ENCODE peak calls at places on chromosomes 6 and 20, in seven cellular contexts. One of them, this sample, is unnamed.

GRCh38 chr6:110822248-110822647 is 7.0 kb upstream of the CDK19 start:
- DNase-seq in lower leg skin: no peak
- DNase-seq in IMR-90: peak
- DNase-seq in activated T-helper 1 cell treated with Interleukin-2 at 50 U/mL for 16 hours: no peak
- DNase-seq in DMS153: no peak
- DNase-seq in midbrain: no peak
- DNase-seq in activated CD4-positive, alpha-beta T cell treated with anti-CD3 and anti-CD28 coated beads for 4 hours: no peak
- DNase-seq in this sample: no peak

GRCh38 chr20:44979090-44979621 is 12.8 kb downstream of the STK4 start:
- DNase-seq in lower leg skin: peak
- DNase-seq in IMR-90: peak
- DNase-seq in activated T-helper 1 cell treated with Interleukin-2 at 50 U/mL for 16 hours: peak
- DNase-seq in DMS153: no peak
- DNase-seq in midbrain: peak
- DNase-seq in activated CD4-positive, alpha-beta T cell treated with anti-CD3 and anti-CD28 coated beads for 4 hours: peak
- DNase-seq in this sample: peak

GRCh38 chr6:113901482-113901881 is 44.3 kb downstream of the MARCKS start:
- DNase-seq in lower leg skin: no peak
- DNase-seq in IMR-90: peak
- DNase-seq in activated T-helper 1 cell treated with Interleukin-2 at 50 U/mL for 16 hours: no peak
- DNase-seq in DMS153: no peak
- DNase-seq in midbrain: no peak
- DNase-seq in activated CD4-positive, alpha-beta T cell treated with anti-CD3 and anti-CD28 coated beads for 4 hours: no peak
- DNase-seq in this sample: no peak

GRCh38 chr20:63129376-63129965 is 86.5 kb downstream of the YTHDF1 start:
- DNase-seq in lower leg skin: no peak
- DNase-seq in IMR-90: no peak
- DNase-seq in activated T-helper 1 cell treated with Interleukin-2 at 50 U/mL for 16 hours: no peak
- DNase-seq in DMS153: no peak
- DNase-seq in midbrain: no peak
- DNase-seq in activated CD4-positive, alpha-beta T cell treated with anti-CD3 and anti-CD28 coated beads for 4 hours: no peak
- DNase-seq in this sample: no peak

GRCh38 chr6:7975764-7976146 is 65.2 kb upstream of the TXNDC5 start:
- DNase-seq in lower leg skin: no peak
- DNase-seq in IMR-90: no peak
- DNase-seq in activated T-helper 1 cell treated with Interleukin-2 at 50 U/mL for 16 hours: no peak
- DNase-seq in DMS153: no peak
- DNase-seq in midbrain: peak
- DNase-seq in activated CD4-positive, alpha-beta T cell treated with anti-CD3 and anti-CD28 coated beads for 4 hours: no peak
- DNase-seq in this sample: peak

GRCh38 chr20:47379433-47380150 is 23.1 kb upstream of the ZMYND8 start:
- DNase-seq in lower leg skin: no peak
- DNase-seq in IMR-90: peak
- DNase-seq in activated T-helper 1 cell treated with Interleukin-2 at 50 U/mL for 16 hours: no peak
- DNase-seq in DMS153: no peak
- DNase-seq in midbrain: no peak
- DNase-seq in activated CD4-positive, alpha-beta T cell treated with anti-CD3 and anti-CD28 coated beads for 4 hours: no peak
- DNase-seq in this sample: no peak

GRCh38 chr6:134510121-134510520 is 192.2 kb upstream of the SGK1 start:
- DNase-seq in lower leg skin: no peak
- DNase-seq in IMR-90: peak
- DNase-seq in activated T-helper 1 cell treated with Interleukin-2 at 50 U/mL for 16 hours: no peak
- DNase-seq in DMS153: no peak
- DNase-seq in midbrain: no peak
- DNase-seq in activated CD4-positive, alpha-beta T cell treated with anti-CD3 and anti-CD28 coated beads for 4 hours: no peak
- DNase-seq in this sample: no peak

GRCh38 chr20:44041001-44041400 is 126.3 kb downstream of the TOX2 start:
- DNase-seq in lower leg skin: peak
- DNase-seq in IMR-90: no peak
- DNase-seq in activated T-helper 1 cell treated with Interleukin-2 at 50 U/mL for 16 hours: no peak
- DNase-seq in DMS153: no peak
- DNase-seq in midbrain: no peak
- DNase-seq in activated CD4-positive, alpha-beta T cell treated with anti-CD3 and anti-CD28 coated beads for 4 hours: no peak
- DNase-seq in this sample: no peak

GRCh38 chr6:124772733-124773319 is 189.4 kb upstream of the RNF217 start:
- DNase-seq in lower leg skin: no peak
- DNase-seq in IMR-90: no peak
- DNase-seq in activated T-helper 1 cell treated with Interleukin-2 at 50 U/mL for 16 hours: no peak
- DNase-seq in DMS153: no peak
- DNase-seq in midbrain: no peak
- DNase-seq in activated CD4-positive, alpha-beta T cell treated with anti-CD3 and anti-CD28 coated beads for 4 hours: no peak
- DNase-seq in this sample: no peak

GRCh38 chr6:24283043-24283985 is 74.5 kb downstream of the DCDC2 start:
- DNase-seq in lower leg skin: peak
- DNase-seq in IMR-90: peak
- DNase-seq in activated T-helper 1 cell treated with Interleukin-2 at 50 U/mL for 16 hours: no peak
- DNase-seq in DMS153: peak
- DNase-seq in midbrain: peak
- DNase-seq in activated CD4-positive, alpha-beta T cell treated with anti-CD3 and anti-CD28 coated beads for 4 hours: peak
- DNase-seq in this sample: peak

GRCh38 chr20:42678895-42679294 is 510.8 kb downstream of the PTPRT start:
- DNase-seq in lower leg skin: no peak
- DNase-seq in IMR-90: no peak
- DNase-seq in activated T-helper 1 cell treated with Interleukin-2 at 50 U/mL for 16 hours: no peak
- DNase-seq in DMS153: no peak
- DNase-seq in midbrain: no peak
- DNase-seq in activated CD4-positive, alpha-beta T cell treated with anti-CD3 and anti-CD28 coated beads for 4 hours: no peak
- DNase-seq in this sample: no peak

GRCh38 chr6:169702640-169703246 is 817 bp downstream of the C6orf120 start:
- DNase-seq in lower leg skin: no peak
- DNase-seq in IMR-90: peak
- DNase-seq in activated T-helper 1 cell treated with Interleukin-2 at 50 U/mL for 16 hours: peak
- DNase-seq in DMS153: no peak
- DNase-seq in midbrain: no peak
- DNase-seq in activated CD4-positive, alpha-beta T cell treated with anti-CD3 and anti-CD28 coated beads for 4 hours: peak
- DNase-seq in this sample: no peak

GRCh38 chr20:31550099-31550498 is 35.9 kb downstream of the HM13 start:
- DNase-seq in lower leg skin: no peak
- DNase-seq in IMR-90: no peak
- DNase-seq in activated T-helper 1 cell treated with Interleukin-2 at 50 U/mL for 16 hours: no peak
- DNase-seq in DMS153: no peak
- DNase-seq in midbrain: no peak
- DNase-seq in activated CD4-positive, alpha-beta T cell treated with anti-CD3 and anti-CD28 coated beads for 4 hours: no peak
- DNase-seq in this sample: no peak

GRCh38 chr6:156884306-156884705 is 107.1 kb downstream of the ARID1B start:
- DNase-seq in lower leg skin: no peak
- DNase-seq in IMR-90: no peak
- DNase-seq in activated T-helper 1 cell treated with Interleukin-2 at 50 U/mL for 16 hours: no peak
- DNase-seq in DMS153: no peak
- DNase-seq in midbrain: no peak
- DNase-seq in activated CD4-positive, alpha-beta T cell treated with anti-CD3 and anti-CD28 coated beads for 4 hours: no peak
- DNase-seq in this sample: peak

GRCh38 chr6:6002005-6002808 is 4.5 kb downstream of the NRN1 start:
- DNase-seq in lower leg skin: no peak
- DNase-seq in IMR-90: no peak
- DNase-seq in activated T-helper 1 cell treated with Interleukin-2 at 50 U/mL for 16 hours: no peak
- DNase-seq in DMS153: no peak
- DNase-seq in midbrain: no peak
- DNase-seq in activated CD4-positive, alpha-beta T cell treated with anti-CD3 and anti-CD28 coated beads for 4 hours: no peak
- DNase-seq in this sample: no peak

GRCh38 chr6:69162811-69163210 is 527.7 kb downstream of the ADGRB3 start:
- DNase-seq in lower leg skin: no peak
- DNase-seq in IMR-90: no peak
- DNase-seq in activated T-helper 1 cell treated with Interleukin-2 at 50 U/mL for 16 hours: no peak
- DNase-seq in DMS153: no peak
- DNase-seq in midbrain: no peak
- DNase-seq in activated CD4-positive, alpha-beta T cell treated with anti-CD3 and anti-CD28 coated beads for 4 hours: no peak
- DNase-seq in this sample: no peak

GRCh38 chr6:131966443-131966842 is 15.3 kb upstream of the CCN2 start:
- DNase-seq in lower leg skin: no peak
- DNase-seq in IMR-90: peak
- DNase-seq in activated T-helper 1 cell treated with Interleukin-2 at 50 U/mL for 16 hours: no peak
- DNase-seq in DMS153: no peak
- DNase-seq in midbrain: no peak
- DNase-seq in activated CD4-positive, alpha-beta T cell treated with anti-CD3 and anti-CD28 coated beads for 4 hours: no peak
- DNase-seq in this sample: no peak

GRCh38 chr6:147711511-147711910 is 203.0 kb downstream of the SAMD5 start:
- DNase-seq in lower leg skin: no peak
- DNase-seq in IMR-90: no peak
- DNase-seq in activated T-helper 1 cell treated with Interleukin-2 at 50 U/mL for 16 hours: no peak
- DNase-seq in DMS153: no peak
- DNase-seq in midbrain: no peak
- DNase-seq in activated CD4-positive, alpha-beta T cell treated with anti-CD3 and anti-CD28 coated beads for 4 hours: no peak
- DNase-seq in this sample: no peak

GRCh38 chr6:158955265-158955664 is 44.7 kb downstream of the RSPH3 start:
- DNase-seq in lower leg skin: no peak
- DNase-seq in IMR-90: no peak
- DNase-seq in activated T-helper 1 cell treated with Interleukin-2 at 50 U/mL for 16 hours: no peak
- DNase-seq in DMS153: no peak
- DNase-seq in midbrain: no peak
- DNase-seq in activated CD4-positive, alpha-beta T cell treated with anti-CD3 and anti-CD28 coated beads for 4 hours: no peak
- DNase-seq in this sample: no peak

GRCh38 chr6:149373511-149373910 is 26.6 kb upstream of the SUMO4 start:
- DNase-seq in lower leg skin: no peak
- DNase-seq in IMR-90: no peak
- DNase-seq in activated T-helper 1 cell treated with Interleukin-2 at 50 U/mL for 16 hours: no peak
- DNase-seq in DMS153: no peak
- DNase-seq in midbrain: no peak
- DNase-seq in activated CD4-positive, alpha-beta T cell treated with anti-CD3 and anti-CD28 coated beads for 4 hours: no peak
- DNase-seq in this sample: no peak

GRCh38 chr20:52217689-52218395 is 26.3 kb upstream of the ZFP64 start:
- DNase-seq in lower leg skin: no peak
- DNase-seq in IMR-90: no peak
- DNase-seq in activated T-helper 1 cell treated with Interleukin-2 at 50 U/mL for 16 hours: no peak
- DNase-seq in DMS153: no peak
- DNase-seq in midbrain: no peak
- DNase-seq in activated CD4-positive, alpha-beta T cell treated with anti-CD3 and anti-CD28 coated beads for 4 hours: no peak
- DNase-seq in this sample: no peak

GRCh38 chr6:5587648-5588047 is 326.3 kb downstream of the FARS2 start:
- DNase-seq in lower leg skin: no peak
- DNase-seq in IMR-90: no peak
- DNase-seq in activated T-helper 1 cell treated with Interleukin-2 at 50 U/mL for 16 hours: no peak
- DNase-seq in DMS153: no peak
- DNase-seq in midbrain: no peak
- DNase-seq in activated CD4-positive, alpha-beta T cell treated with anti-CD3 and anti-CD28 coated beads for 4 hours: no peak
- DNase-seq in this sample: no peak

GRCh38 chr6:35360349-35361138 is 18.2 kb downstream of the PPARD start:
- DNase-seq in lower leg skin: no peak
- DNase-seq in IMR-90: peak
- DNase-seq in activated T-helper 1 cell treated with Interleukin-2 at 50 U/mL for 16 hours: no peak
- DNase-seq in DMS153: no peak
- DNase-seq in midbrain: peak
- DNase-seq in activated CD4-positive, alpha-beta T cell treated with anti-CD3 and anti-CD28 coated beads for 4 hours: no peak
- DNase-seq in this sample: no peak

This sample was measured in erythroblast.